ENCODE peak calls at places on chromosome 2, in nine cellular contexts. L is K562, M is HCT116, S is OCI-LY7, A is fibroblast of lung, D is astrocyte, K is neuronal stem cell, Q is hepatocyte, P is neural progenitor cell. V is an unnamed sample.

GRCh38 chr2:73952499-73953446 is 26.1 kb downstream of the DGUOK start:
- DNase-seq in L (no peak), M (no peak), S (no peak), A (peak; percentile 70), D (peak; percentile 58), K (no peak), Q (no peak), P (no peak), V (peak; percentile 26)

GRCh38 chr2:20615046-20615465 is 35.8 kb downstream of the HS1BP3 start:
- DNase-seq in L (no peak), M (no peak), S (no peak), A (no peak), D (no peak), K (no peak), Q (no peak), P (no peak), V (no peak)

GRCh38 chr2:230866704-230867561 is 2.2 kb downstream of the ITM2C start:
- DNase-seq in L (no peak), M (no peak), S (peak; percentile 53), A (peak; percentile 27), D (no peak), K (no peak), Q (no peak), P (peak; percentile 27), V (peak; percentile 13)

GRCh38 chr2:132593171-132593570 is 76.8 kb downstream of the LYPD1 start:
- DNase-seq in L (no peak), M (no peak), S (no peak), A (peak; percentile 72), D (peak; percentile 65), K (no peak), Q (peak; percentile 28), P (no peak), V (no peak)

GRCh38 chr2:152189622-152190495 is 14.3 kb upstream of the STAM2 start:
- DNase-seq in L (peak; percentile 59), M (peak; percentile 48), S (peak; percentile 29), A (peak; percentile 59), D (peak; percentile 41), K (peak; percentile 36), Q (peak; percentile 64), P (peak; percentile 70), V (peak; percentile 71)

GRCh38 chr2:180873219-180873618 is 107.2 kb upstream of the UBE2E3 start:
- DNase-seq in L (no peak), M (no peak), S (no peak), A (no peak), D (no peak), K (no peak), Q (no peak), P (no peak), V (no peak)

GRCh38 chr2:18749912-18750526 is 160.7 kb upstream of the NT5C1B start:
- DNase-seq in L (peak; percentile 51), M (peak; percentile 12), S (peak; percentile 53), A (peak; percentile 45), D (peak; percentile 18), K (peak; percentile 52), Q (peak; percentile 77), P (peak; percentile 56), V (peak; percentile 42)

GRCh38 chr2:224691563-224691962 is 24.6 kb downstream of the CCDC195 start:
- DNase-seq in L (no peak), M (no peak), S (no peak), A (no peak), D (no peak), K (no peak), Q (no peak), P (no peak), V (no peak)

GRCh38 chr2:11314482-11314881 is 30.0 kb downstream of the ROCK2 start:
- DNase-seq in L (no peak), M (no peak), S (no peak), A (peak; percentile 34), D (no peak), K (no peak), Q (no peak), P (no peak), V (no peak)

GRCh38 chr2:71923887-71924533 is 223.7 kb downstream of the CYP26B1 start:
- DNase-seq in L (peak; percentile 79), M (peak; percentile 72), S (peak; percentile 69), A (peak; percentile 60), D (peak; percentile 49), K (peak; percentile 75), Q (peak; percentile 88), P (peak; percentile 91), V (peak; percentile 66)

GRCh38 chr2:70045932-70046331 is 41.3 kb upstream of the PCBP1 start:
- DNase-seq in L (no peak), M (no peak), S (no peak), A (no peak), D (no peak), K (no peak), Q (no peak), P (no peak), V (no peak)

GRCh38 chr2:197229509-197230458 is 80.8 kb downstream of the ANKRD44 start:
- DNase-seq in L (no peak), M (no peak), S (no peak), A (peak; percentile 92), D (peak; percentile 90), K (no peak), Q (no peak), P (no peak), V (no peak)

GRCh38 chr2:7052404-7052803 is 135.2 kb downstream of the RNF144A start:
- DNase-seq in L (no peak), M (no peak), S (peak; percentile 92), A (no peak), D (no peak), K (no peak), Q (no peak), P (no peak), V (no peak)

GRCh38 chr2:226791056-226791486 is 8.5 kb downstream of the IRS1 start:
- DNase-seq in L (no peak), M (no peak), S (peak; percentile 88), A (peak; percentile 77), D (peak; percentile 72), K (no peak), Q (peak; percentile 74), P (peak; percentile 69), V (peak; percentile 49)
- H2AFZ ChIP-seq in L (peak overlapping the region; percentile 86), M (no peak overlapping the region), S (peak overlapping the region; percentile 53), A (no peak overlapping the region), D (peak overlapping the region; percentile 49), K (no peak overlapping the region), Q (peak overlapping the region; percentile 23), P (peak overlapping the region; percentile 99), V (peak overlapping the region; percentile 75)

GRCh38 chr2:172460780-172461201 is 33.4 kb downstream of the ITGA6 start:
- DNase-seq in L (no peak), M (no peak), S (no peak), A (no peak), D (no peak), K (no peak), Q (no peak), P (no peak), V (no peak)

GRCh38 chr2:172461591-172462392 is 34.4 kb downstream of the ITGA6 start:
- DNase-seq in L (peak; percentile 70), M (no peak), S (peak; percentile 45), A (no peak), D (no peak), K (peak; percentile 53), Q (peak; percentile 79), P (peak; percentile 83), V (peak; percentile 62)

GRCh38 chr2:172464340-172465129 is 37.1 kb downstream of the ITGA6 start:
- DNase-seq in L (no peak), M (no peak), S (no peak), A (no peak), D (no peak), K (no peak), Q (peak; percentile 56), P (no peak), V (peak; percentile 50)

GRCh38 chr2:172465417-172466334 is 38.3 kb downstream of the ITGA6 start:
- DNase-seq in L (peak; percentile 76), M (no peak), S (peak; percentile 68), A (peak; percentile 70), D (peak; percentile 58), K (peak; percentile 51), Q (peak; percentile 89), P (peak; percentile 78), V (peak; percentile 79)

DNA sequence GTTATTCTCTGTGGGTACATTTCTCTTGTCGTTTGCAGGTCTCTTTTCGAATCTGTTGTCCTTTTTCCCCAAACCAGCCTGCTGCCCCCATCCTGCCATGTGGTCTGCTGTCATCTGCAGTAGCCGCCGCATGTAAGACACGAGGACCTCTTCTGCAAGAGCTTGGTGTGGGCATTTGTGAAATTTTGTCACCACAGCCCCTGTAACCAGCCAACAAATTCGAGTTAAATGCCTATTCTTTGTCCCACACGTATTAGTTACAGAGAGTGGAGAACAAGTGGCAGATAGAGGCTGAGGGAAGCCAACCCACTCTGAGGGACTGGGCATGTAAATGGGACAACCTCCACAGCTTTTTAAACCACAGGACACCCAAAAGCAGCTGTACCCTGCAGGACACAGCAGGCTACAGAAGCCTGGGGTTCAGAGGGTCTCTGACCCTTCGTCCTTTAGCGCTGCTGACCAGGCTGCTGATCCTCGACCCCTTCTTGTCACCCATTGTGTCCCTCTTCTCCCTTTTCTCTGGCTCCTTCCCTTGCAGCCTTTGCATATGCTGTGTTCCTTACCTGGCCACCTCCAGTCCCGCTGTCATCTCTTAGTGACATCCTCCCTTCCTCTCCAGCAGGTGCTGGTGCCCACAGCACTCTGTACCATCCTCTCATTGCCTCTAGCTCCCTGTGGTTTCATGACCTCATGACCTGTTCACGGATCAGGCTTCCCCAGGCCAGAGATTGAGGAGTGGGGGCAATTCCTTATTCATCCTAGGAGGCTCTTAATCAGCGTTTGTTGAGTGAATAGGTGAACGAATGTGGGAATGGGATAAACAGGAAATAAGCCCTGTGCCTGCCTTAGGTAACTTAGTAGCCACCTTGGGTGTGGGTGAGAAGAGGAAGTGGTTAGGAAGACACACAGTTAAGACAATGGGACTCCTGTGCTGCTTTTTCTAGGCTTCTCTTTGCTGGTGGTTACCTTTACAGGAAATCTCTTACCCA is 35.3 kb downstream of the ITGA6 start:
- DNase-seq in L (no peak), M (no peak), S (peak; percentile 79), A (no peak), D (no peak), K (no peak), Q (no peak), P (no peak), V (no peak)
- H2AFZ ChIP-seq in L (no peak overlapping the region), M (no peak overlapping the region), S (peak overlapping the region; percentile 51), A (no peak overlapping the region), D (no peak overlapping the region), K (no peak overlapping the region), Q (no peak overlapping the region), P (no peak overlapping the region), V (no peak overlapping the region)

GRCh38 chr2:29290293-29291052 is 175.3 kb downstream of the CLIP4 start:
- DNase-seq in L (no peak), M (no peak), S (no peak), A (no peak), D (no peak), K (no peak), Q (no peak), P (peak; percentile 72), V (no peak)
- H2AFZ ChIP-seq in L (no peak overlapping the region), M (no peak overlapping the region), S (no peak overlapping the region), A (no peak overlapping the region), D (no peak overlapping the region), K (no peak overlapping the region), Q (no peak overlapping the region), P (no peak overlapping the region), V (no peak overlapping the region)

DNA sequence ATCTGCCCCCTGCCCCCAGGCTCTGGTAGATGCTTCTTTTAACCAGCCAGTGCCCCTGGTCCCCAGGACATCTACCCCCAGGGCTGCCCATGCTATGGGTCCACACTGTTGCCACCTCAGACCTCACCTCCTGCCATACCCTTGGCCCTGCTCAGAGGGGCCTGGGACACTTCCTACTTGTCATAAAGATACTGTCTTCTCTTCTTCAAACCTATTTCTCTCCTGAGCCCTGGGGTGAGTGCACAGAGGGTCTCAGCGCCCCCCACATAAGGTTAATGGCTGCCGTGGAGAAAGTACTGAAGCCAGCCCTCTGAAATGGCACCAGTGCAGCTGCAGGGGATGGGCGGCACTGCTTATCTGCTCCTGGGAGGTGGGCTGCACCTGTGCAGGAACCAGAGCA is 77.6 kb upstream of the MGAT4A start:
- DNase-seq in L (no peak), M (no peak), S (no peak), A (no peak), D (no peak), K (no peak), Q (no peak), P (no peak), V (no peak)
- H2AFZ ChIP-seq in L (no peak overlapping the region), M (no peak overlapping the region), S (no peak overlapping the region), A (no peak overlapping the region), D (no peak overlapping the region), K (no peak overlapping the region), Q (no peak overlapping the region), P (no peak overlapping the region), V (no peak overlapping the region)

V was measured in endothelial cell of umbilical vein.